ENCODE peak calls at places on chromosome 10, in six cellular contexts. Y, F, I, D, T and L are unnamed samples.

GRCh38 chr10:27741173-27742091 is 4.2 kb downstream of the MKX start:
- DNase-seq in Y (no peak), F (no peak), I (no peak), D (no peak), T (no peak), L (no peak)

GRCh38 chr10:53808677-53809076 is 992.4 kb downstream of the PCDH15 start:
- DNase-seq in Y (no peak), F (no peak), I (no peak), D (no peak), T (no peak), L (no peak)

GRCh38 chr10:58044072-58044471 is 223.6 kb downstream of the IPMK start:
- DNase-seq in Y (no peak), F (no peak), I (no peak), D (no peak), T (no peak), L (no peak)

GRCh38 chr10:117272195-117273076 is 31.5 kb downstream of the SLC18A2 start:
- DNase-seq in Y (no peak), F (no peak), I (peak), D (no peak), T (no peak), L (peak)

GRCh38 chr10:21860718-21861117 is 142.8 kb downstream of the DNAJC1 start:
- DNase-seq in Y (no peak), F (peak), I (no peak), D (no peak), T (no peak), L (peak)

GRCh38 chr10:110415809-110416208 is 81.9 kb upstream of the DUSP5 start:
- DNase-seq in Y (no peak), F (no peak), I (no peak), D (no peak), T (no peak), L (no peak)

GRCh38 chr10:4316166-4316810 is 509.7 kb upstream of the AKR1E2 start:
- DNase-seq in Y (no peak), F (no peak), I (no peak), D (no peak), T (no peak), L (no peak)

GRCh38 chr10:71584902-71585578 is 134.5 kb downstream of the C10orf105 start:
- DNase-seq in Y (no peak), F (no peak), I (no peak), D (peak), T (no peak), L (no peak)

GRCh38 chr10:110056822-110057221 is 49.0 kb downstream of the ADD3 start:
- DNase-seq in Y (no peak), F (no peak), I (no peak), D (no peak), T (no peak), L (no peak)

GRCh38 chr10:3652886-3653285 is 132.1 kb downstream of the KLF6 start:
- DNase-seq in Y (no peak), F (no peak), I (no peak), D (no peak), T (no peak), L (no peak)

GRCh38 chr10:113179270-113179669 is 229.2 kb downstream of the TCF7L2 start:
- DNase-seq in Y (no peak), F (no peak), I (no peak), D (no peak), T (no peak), L (peak)

GRCh38 chr10:30630571-30630970 is 1.0 kb upstream of the LYZL2 start:
- DNase-seq in Y (no peak), F (no peak), I (no peak), D (no peak), T (no peak), L (no peak)

GRCh38 chr10:67527351-67527750 is 168.6 kb downstream of the CTNNA3 start:
- DNase-seq in Y (no peak), F (no peak), I (no peak), D (no peak), T (no peak), L (no peak)

GRCh38 chr10:17430647-17431355 is 23.6 kb downstream of the ST8SIA6 start:
- DNase-seq in Y (peak), F (no peak), I (peak), D (peak), T (peak), L (peak)

GRCh38 chr10:35643151-35643975 is 1.3 kb upstream of the FZD8 start:
- DNase-seq in Y (peak), F (no peak), I (peak), D (peak), T (no peak), L (peak)

GRCh38 chr10:29392376-29393021 is 103.6 kb downstream of the LYZL1 start:
- DNase-seq in Y (peak), F (no peak), I (peak), D (peak), T (peak), L (peak)

GRCh38 chr10:4652111-4653010 is 173.6 kb upstream of the AKR1E2 start:
- DNase-seq in Y (no peak), F (no peak), I (no peak), D (no peak), T (no peak), L (no peak)

GRCh38 chr10:15342970-15343369 is 28.1 kb downstream of the FAM171A1 start:
- DNase-seq in Y (no peak), F (no peak), I (no peak), D (no peak), T (no peak), L (no peak)

GRCh38 chr10:126663880-126664279 is 6.6 kb downstream of the C10orf90 start:
- DNase-seq in Y (peak), F (no peak), I (no peak), D (no peak), T (no peak), L (peak)

DNA sequence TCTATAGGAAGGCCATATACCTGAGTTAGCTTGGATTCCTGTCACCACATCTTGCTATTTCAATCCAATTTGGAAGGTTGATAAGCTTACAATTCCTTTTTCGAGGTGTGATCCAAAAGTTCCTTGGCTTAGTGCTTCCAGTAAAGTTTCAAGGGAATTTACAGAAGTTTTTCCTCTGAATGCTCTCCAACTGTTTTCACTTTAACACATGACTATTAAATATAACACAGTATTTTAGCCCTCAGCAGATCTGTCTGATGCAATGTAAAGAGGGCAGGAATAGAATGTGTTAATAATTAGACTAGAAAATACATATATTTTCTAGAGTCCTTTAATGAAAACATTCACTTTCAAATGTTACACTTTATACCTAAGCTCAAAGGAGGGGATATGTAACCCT is 171.4 kb downstream of the DKK1 start:
- DNase-seq in Y (no peak), F (no peak), I (no peak), D (no peak), T (no peak), L (no peak)
- TF ChIP-seq MYC in Y (no peak), F (no peak), I (no peak), D (no peak), T (no peak), L (no peak)

DNA sequence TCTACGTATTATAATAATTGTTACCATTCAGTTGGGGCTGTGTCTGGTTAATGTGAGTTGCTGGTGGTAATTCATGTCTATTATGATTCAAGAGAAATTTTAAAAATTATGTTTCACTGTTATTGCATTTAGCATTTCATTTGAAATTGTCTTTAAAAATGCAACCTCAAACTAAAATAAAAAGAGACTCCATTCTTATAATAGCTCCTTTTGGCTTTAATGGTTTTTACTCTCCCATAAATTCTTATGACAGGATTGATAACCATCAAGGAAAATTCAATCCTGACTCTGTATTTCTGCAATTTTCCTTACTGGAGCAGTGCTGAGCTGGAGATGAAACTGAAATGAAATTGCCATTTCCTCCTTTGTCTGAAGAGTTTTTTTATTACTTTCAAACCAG is 262.7 kb downstream of the REEP3 start:
- DNase-seq in Y (no peak), F (no peak), I (no peak), D (no peak), T (no peak), L (no peak)
- TF ChIP-seq CTCF in Y (no peak), F (no peak), I (no peak), D (no peak), T (no peak), L (no peak)

GRCh38 chr10:132407846-132408278 is 10.9 kb downstream of the PWWP2B start:
- DNase-seq in Y (no peak), F (no peak), I (no peak), D (peak), T (no peak), L (peak)

GRCh38 chr10:132409667-132410028 is 12.6 kb downstream of the PWWP2B start:
- DNase-seq in Y (no peak), F (no peak), I (no peak), D (no peak), T (no peak), L (no peak)

GRCh38 chr10:132408367-132408781 is 11.4 kb downstream of the PWWP2B start:
- DNase-seq in Y (no peak), F (no peak), I (no peak), D (no peak), T (no peak), L (peak)

GRCh38 chr10:132410056-132410778 is 13.2 kb downstream of the PWWP2B start:
- DNase-seq in Y (no peak), F (no peak), I (no peak), D (no peak), T (no peak), L (no peak)

GRCh38 chr10:132408823-132409666 is 12.0 kb downstream of the PWWP2B start:
- DNase-seq in Y (no peak), F (no peak), I (no peak), D (no peak), T (no peak), L (no peak)
- TF ChIP-seq POLR2A in Y (no peak), F (no peak), I (no peak), D (no peak), T (no peak), L (no peak)

DNA sequence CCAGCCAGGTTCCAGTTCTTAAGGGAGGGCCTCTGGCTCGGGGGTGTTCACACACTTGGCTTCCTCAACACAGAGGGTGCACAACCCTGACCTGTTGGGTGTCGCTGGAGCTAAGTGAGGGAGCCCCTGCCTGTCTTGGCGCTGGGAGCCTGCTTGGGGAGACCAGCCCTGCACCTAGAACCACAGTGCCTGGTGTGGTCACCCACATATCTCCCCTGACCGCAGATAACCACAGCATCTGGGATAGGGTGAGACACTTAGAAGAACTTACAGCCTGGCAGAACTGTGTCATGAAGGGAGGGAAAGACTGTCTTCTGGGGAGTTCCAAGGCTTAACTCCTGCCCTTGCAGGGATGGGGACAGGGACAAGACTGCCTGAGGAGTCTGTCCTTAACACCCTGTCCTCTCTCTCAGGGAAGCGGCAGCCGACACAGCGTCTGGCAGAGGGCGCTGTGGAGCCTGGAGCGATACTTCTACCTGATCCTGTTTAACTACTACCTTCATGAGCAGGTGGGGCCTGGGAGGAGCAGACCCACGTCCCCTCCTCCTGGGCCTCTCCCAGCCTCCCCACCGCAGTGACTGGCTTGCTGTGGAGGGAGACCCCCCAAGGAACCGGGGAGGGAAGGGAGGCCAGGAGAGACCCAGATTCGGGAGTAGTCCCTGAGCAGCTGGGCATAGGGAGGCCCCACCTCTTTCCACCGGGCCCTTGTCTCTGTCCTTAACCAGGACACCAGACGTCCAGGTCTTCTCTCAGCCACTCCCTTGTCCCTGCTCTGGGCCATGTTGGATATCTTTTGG is 59.0 kb downstream of the PALD1 start:
- DNase-seq in Y (peak), F (no peak), I (peak), D (no peak), T (peak), L (no peak)
- TF ChIP-seq MYC in Y (no peak), F (no peak), I (no peak), D (no peak), T (no peak), L (no peak)

GRCh38 chr10:101839002-101839401 is 4.6 kb downstream of the KCNIP2 start:
- DNase-seq in Y (no peak), F (no peak), I (no peak), D (no peak), T (no peak), L (no peak)
- TF ChIP-seq CTCF in Y (no peak), F (no peak), I (no peak), D (no peak), T (no peak), L (no peak)

GRCh38 chr10:26437637-26438461 is at the start of gene APBB1IP:
- DNase-seq in Y (no peak), F (peak), I (no peak), D (no peak), T (no peak), L (peak)
- TF ChIP-seq POLR2A in Y (no peak), F (peak), I (no peak), D (no peak), T (no peak), L (no peak)

DNA sequence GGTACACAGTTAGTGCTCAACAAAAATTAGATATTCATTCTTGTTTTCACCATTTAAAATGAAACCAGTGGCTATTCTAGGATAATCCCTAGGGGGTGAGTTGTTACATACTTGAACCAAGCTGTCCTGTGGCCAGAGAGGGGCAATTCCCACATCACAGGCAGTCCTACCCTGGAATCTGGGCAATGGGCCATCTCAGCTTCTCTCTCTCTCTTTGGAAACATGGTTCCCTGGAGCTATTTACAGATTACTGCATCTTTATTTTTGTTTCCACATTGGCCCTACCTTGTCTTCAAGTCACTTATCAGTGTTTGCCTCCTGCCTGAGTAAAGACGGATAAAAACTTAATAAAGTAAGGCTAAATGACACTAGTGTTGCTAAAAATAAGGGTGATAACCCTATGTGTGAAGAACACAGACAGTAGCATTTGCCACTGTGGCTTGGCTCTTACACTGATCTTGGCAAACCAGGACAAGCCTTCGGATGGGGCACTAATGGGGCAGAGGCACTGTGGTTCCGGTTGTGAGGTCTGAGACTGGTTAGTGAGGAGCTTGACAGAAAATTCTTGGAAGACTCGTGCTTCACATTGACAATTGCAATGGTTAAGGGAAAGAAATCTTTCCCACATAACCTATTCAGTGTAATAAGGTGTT is 228.2 kb downstream of the GFRA1 start:
- DNase-seq in Y (no peak), F (no peak), I (no peak), D (no peak), T (no peak), L (no peak)
- TF ChIP-seq MYC in Y (no peak), F (no peak), I (no peak), D (no peak), T (no peak), L (no peak)